ENCODE peak calls at places on chromosome 14, in five cellular contexts. N, S, W, X and E are unnamed samples.
A peak's percentile ranks its signal among the peaks of the same experiment; 100 is the strongest.

GRCh38 chr14:73753043-73753886 is 39.1 kb upstream of the PNMA1 start:
- DNase-seq in X (no peak), W (no peak), S (peak; percentile 77), N (peak; percentile 55), E (no peak)

GRCh38 chr14:33123281-33123680 is 184.6 kb downstream of the NPAS3 start:
- DNase-seq in W (no peak), X (no peak), S (no peak), N (no peak), E (no peak)

GRCh38 chr14:92785601-92786426 is 8.3 kb upstream of the GOLGA5 start:
- DNase-seq in X (no peak), S (peak; percentile 91), N (peak; percentile 85), W (peak; percentile 91), E (peak; percentile 92)

GRCh38 chr14:39491134-39491541 is 58.9 kb upstream of the FBXO33 start:
- DNase-seq in N (peak; percentile 50), S (peak; percentile 41), X (no peak), W (peak; percentile 52), E (peak; percentile 12)

GRCh38 chr14:89621009-89621421 is 204.0 kb upstream of the FOXN3 start:
- DNase-seq in N (no peak), S (no peak), W (no peak), X (no peak), E (no peak)

GRCh38 chr14:49940805-49941421 is 48.0 kb downstream of the ARF6 start:
- DNase-seq in X (no peak), S (peak; percentile 60), N (peak; percentile 61), W (peak; percentile 64), E (no peak)

GRCh38 chr14:74913986-74914573 is 9.0 kb downstream of the RPS6KL1 start:
- DNase-seq in N (peak; percentile 90), W (peak; percentile 77), X (peak; percentile 59), S (peak; percentile 81), E (peak; percentile 62)

GRCh38 chr14:99772371-99773283 is 20.6 kb upstream of the EML1 start:
- DNase-seq in S (no peak), X (no peak), N (peak; percentile 66), W (no peak), E (no peak)

GRCh38 chr14:42111355-42111754 is 504.7 kb downstream of the LRFN5 start:
- DNase-seq in W (no peak), N (peak; percentile 11), S (no peak), X (no peak), E (no peak)

GRCh38 chr14:42112108-42112507 is 505.4 kb downstream of the LRFN5 start:
- DNase-seq in W (peak; percentile 41), X (no peak), S (peak; percentile 7), N (peak; percentile 64), E (no peak)

GRCh38 chr14:42113358-42114070 is 506.8 kb downstream of the LRFN5 start:
- DNase-seq in W (no peak), S (no peak), N (no peak), X (no peak), E (no peak)

GRCh38 chr14:42110167-42110566 is 503.5 kb downstream of the LRFN5 start:
- DNase-seq in X (no peak), W (peak; percentile 71), S (peak; percentile 55), N (peak; percentile 83), E (peak; percentile 47)
- TF ChIP-seq CTCF in X (no peak), W (peak; percentile 82), S (peak; percentile 69), N (peak; percentile 77), E (peak; percentile 80)

GRCh38 chr14:46245281-46245680 is 406.3 kb downstream of the RPL10L start:
- DNase-seq in N (no peak), W (no peak), X (no peak), S (no peak), E (no peak)

DNA sequence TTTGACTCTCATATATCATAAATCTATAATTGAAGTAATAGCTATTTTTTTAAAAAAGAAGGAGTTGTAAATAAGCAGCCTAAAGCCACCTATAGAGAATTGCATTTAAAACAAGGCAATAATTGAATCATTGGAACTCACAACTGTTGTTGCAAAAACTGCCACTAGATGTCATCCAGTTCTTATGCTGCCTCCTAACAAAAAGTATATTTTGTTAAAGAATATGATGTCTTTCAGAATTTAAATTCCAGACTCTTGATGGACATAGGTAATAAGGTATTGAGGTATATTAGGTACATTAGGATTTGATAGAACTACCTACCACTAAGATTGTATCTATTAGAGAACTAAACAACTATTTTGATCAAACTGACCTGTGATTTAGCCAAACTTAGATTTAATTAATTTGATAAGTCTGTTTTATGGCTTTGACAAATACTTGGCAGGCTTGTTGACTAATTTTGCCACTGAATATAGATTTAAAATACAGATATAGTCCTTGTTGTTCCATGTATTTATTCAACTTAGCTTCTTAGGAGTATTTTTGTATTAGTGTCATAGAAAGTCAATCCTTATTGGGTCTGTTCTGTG is 401.4 kb downstream of the RPL10L start:
- DNase-seq in X (no peak), W (no peak), S (peak; percentile 13), N (peak; percentile 25), E (peak; percentile 45)
- TF ChIP-seq CTCF in X (no peak), W (peak; percentile 39), S (peak; percentile 45), N (peak; percentile 51), E (peak; percentile 62)

GRCh38 chr14:70096866-70097265 is 91.9 kb downstream of the SLC8A3 start:
- DNase-seq in N (peak; percentile 37), W (peak; percentile 14), X (no peak), S (peak; percentile 2), E (peak; percentile 22)
- TF ChIP-seq CTCF in N (no peak), W (peak; percentile 20), X (no peak), S (peak; percentile 36), E (peak; percentile 51)

GRCh38 chr14:96089401-96089800 is 50.2 kb downstream of the C14orf132 start:
- DNase-seq in W (no peak), N (no peak), X (no peak), S (no peak), E (no peak)

GRCh38 chr14:96088911-96089310 is 49.7 kb downstream of the C14orf132 start:
- DNase-seq in S (no peak), N (no peak), X (no peak), W (no peak), E (no peak)

GRCh38 chr14:96091941-96092411 is 52.8 kb downstream of the C14orf132 start:
- DNase-seq in W (no peak), N (peak; percentile 36), X (no peak), S (peak; percentile 28), E (peak; percentile 77)

GRCh38 chr14:96091149-96091693 is 52.1 kb downstream of the C14orf132 start:
- DNase-seq in X (no peak), N (no peak), S (no peak), W (no peak), E (no peak)

DNA sequence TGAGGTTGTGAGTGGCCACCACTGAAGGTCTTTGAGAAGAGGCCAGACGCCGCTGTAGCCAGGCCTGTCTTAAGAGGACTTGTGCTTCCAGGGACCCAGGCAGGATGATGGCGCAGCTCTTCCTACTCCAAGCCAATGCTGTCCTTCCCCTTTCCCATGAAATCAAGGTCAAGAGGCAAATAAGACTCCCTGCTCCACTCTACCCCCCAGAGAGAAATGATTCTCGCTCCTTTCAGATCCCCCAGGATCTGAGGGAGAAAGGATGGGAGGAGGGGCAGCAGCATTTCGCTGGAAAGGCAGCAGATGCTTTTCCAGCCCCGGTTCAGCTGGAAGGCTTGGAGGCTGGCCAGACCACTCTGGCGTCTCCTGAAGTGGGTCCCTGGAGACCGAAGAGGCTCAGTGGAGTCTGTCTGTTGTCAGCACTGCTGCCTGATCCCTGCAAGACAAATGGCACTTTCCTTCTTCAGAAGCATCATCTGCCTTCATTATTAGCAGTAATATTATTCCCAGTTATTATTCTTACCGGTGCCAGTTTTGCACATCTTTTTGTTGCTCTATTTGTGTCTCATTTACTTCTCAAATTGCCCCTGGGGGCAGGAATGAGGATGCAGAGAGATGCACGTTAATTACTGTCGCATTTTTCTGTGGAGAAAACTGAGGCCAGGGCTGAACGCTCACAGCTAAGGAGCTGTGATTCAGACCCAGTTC is 51.4 kb downstream of the C14orf132 start:
- DNase-seq in N (peak; percentile 79), X (no peak), W (peak; percentile 65), S (peak; percentile 82), E (peak; percentile 50)
- TF ChIP-seq CTCF in N (no peak), X (no peak), W (no peak), S (peak; percentile 35), E (peak; percentile 19)

DNA sequence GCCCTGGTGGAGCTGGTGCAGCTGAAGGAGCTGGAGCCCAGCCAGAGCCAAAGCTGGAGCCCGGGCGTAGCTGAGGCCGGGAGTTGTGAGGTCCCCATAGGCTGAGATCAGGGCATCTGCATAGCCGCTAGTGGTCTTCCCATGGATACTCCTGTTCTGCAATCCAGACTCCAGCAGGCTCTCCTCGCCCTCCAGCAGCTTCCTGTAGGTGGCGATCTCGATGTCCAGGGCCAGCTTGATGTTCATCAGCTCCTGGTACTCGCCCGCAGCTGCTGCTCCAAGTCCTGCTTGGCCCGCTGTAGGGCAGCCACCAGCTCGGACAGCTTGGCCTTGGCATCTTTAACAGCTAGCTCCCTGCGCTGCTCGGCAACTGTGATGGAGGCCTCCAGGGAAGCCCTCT is 966.1 kb downstream of the FSCB start:
- DNase-seq in S (no peak), N (no peak), X (no peak), W (no peak), E (no peak)
- TF ChIP-seq CTCF in S (no peak), N (no peak), X (no peak), W (no peak), E (no peak)

DNA sequence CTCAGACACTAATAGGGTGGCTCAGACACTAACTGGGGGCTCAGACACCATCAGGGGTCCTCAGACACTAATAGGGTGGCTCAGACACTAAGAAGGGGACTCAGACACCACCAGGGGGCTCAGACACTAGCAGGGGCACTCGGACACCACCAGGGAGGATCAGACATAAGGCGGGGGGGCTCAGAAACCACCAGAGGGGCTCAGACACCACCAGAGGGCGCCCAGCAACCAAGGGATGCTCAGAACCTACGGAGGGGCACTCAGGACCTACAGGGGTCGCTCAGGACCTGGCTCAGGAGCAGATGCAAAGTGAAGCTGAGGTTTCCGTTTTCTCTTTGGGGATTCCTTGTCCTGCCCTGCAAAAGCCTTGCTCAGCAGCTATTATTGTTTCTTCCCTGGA is 448.5 kb downstream of the TMEM121 start:
- DNase-seq in W (no peak), N (no peak), S (no peak), X (no peak), E (no peak)
- TF ChIP-seq CTCF in W (no peak), N (no peak), S (no peak), X (peak; percentile 5), E (no peak)